ENCODE peak calls at places on chromosomes 2 and 18, in ten cellular contexts. N is germinal center; E is suprapubic skin; T is kidney glomerular epithelial cell; L is AG04450; U is MM.1S; O is HepG2; R is caudate nucleus; Z is NCI-H1105; S is CD4-positive, alpha-beta T cell. C is an unnamed sample.
A peak's percentile ranks its signal among the peaks of the same experiment; 100 is the strongest.

GRCh38 chr18:50814387-50814786 is 5.4 kb downstream of the MRO start:
- DNase-seq in N (peak; percentile 57), E (no peak), T (no peak), L (no peak), U (no peak), O (no peak), R (no peak), Z (no peak), S (no peak), C (no peak)

GRCh38 chr2:186590538-186591441 is 934 bp downstream of the ITGAV start:
- DNase-seq in N (peak; percentile 16), E (no peak), T (peak; percentile 75), L (no peak), U (peak; percentile 36), O (peak; percentile 48), R (peak; percentile 60), Z (peak; percentile 21), S (no peak), C (peak; percentile 51)

GRCh38 chr2:26581266-26581990 is 59.7 kb downstream of the CIB4 start:
- DNase-seq in N (no peak), E (no peak), T (no peak), L (no peak), U (no peak), O (no peak), R (no peak), Z (no peak), S (no peak), C (no peak)

GRCh38 chr2:147515213-147515612 is 329.6 kb upstream of the ACVR2A start:
- DNase-seq in N (no peak), E (no peak), T (no peak), L (no peak), U (no peak), O (no peak), R (no peak), Z (no peak), S (no peak), C (no peak)

GRCh38 chr2:219542931-219543595 is 546 bp downstream of the CHPF start:
- DNase-seq in N (peak; percentile 37), E (no peak), T (peak; percentile 27), L (no peak), U (peak; percentile 45), O (peak; percentile 35), R (no peak), Z (no peak), S (no peak), C (no peak)

GRCh38 chr2:230738391-230738811 is 25.8 kb downstream of the CAB39 start:
- DNase-seq in N (no peak), E (no peak), T (peak; percentile 13), L (no peak), U (no peak), O (peak; percentile 35), R (no peak), Z (no peak), S (no peak), C (no peak)

GRCh38 chr2:219603784-219604183 is 6.1 kb downstream of the STK11IP start:
- DNase-seq in N (peak; percentile 45), E (no peak), T (no peak), L (no peak), U (no peak), O (no peak), R (no peak), Z (no peak), S (no peak), C (no peak)

GRCh38 chr2:185807351-185807750 is 68.7 kb downstream of the FSIP2 start:
- DNase-seq in N (no peak), E (no peak), T (no peak), L (no peak), U (no peak), O (no peak), R (no peak), Z (no peak), S (no peak), C (no peak)

GRCh38 chr2:171268230-171268629 is 107.5 kb upstream of the TLK1 start:
- DNase-seq in N (no peak), E (no peak), T (no peak), L (no peak), U (no peak), O (no peak), R (no peak), Z (no peak), S (no peak), C (no peak)

GRCh38 chr2:74077636-74078035 is 70.1 kb downstream of the BOLA3 start:
- DNase-seq in N (no peak), E (no peak), T (no peak), L (no peak), U (no peak), O (no peak), R (no peak), Z (no peak), S (no peak), C (no peak)

GRCh38 chr2:152694161-152694661 is 23.1 kb downstream of the PRPF40A start:
- DNase-seq in N (no peak), E (no peak), T (peak; percentile 64), L (no peak), U (peak; percentile 84), O (no peak), R (no peak), Z (no peak), S (no peak), C (no peak)

GRCh38 chr2:11987151-11987550 is 240.7 kb downstream of the LPIN1 start:
- DNase-seq in N (no peak), E (no peak), T (no peak), L (no peak), U (no peak), O (no peak), R (no peak), Z (no peak), S (no peak), C (no peak)

GRCh38 chr18:4068552-4069158 is 386.5 kb downstream of the DLGAP1 start:
- DNase-seq in N (peak; percentile 28), E (no peak), T (peak; percentile 31), L (peak; percentile 20), U (peak; percentile 52), O (peak; percentile 34), R (peak; percentile 3), Z (no peak), S (no peak), C (no peak)

GRCh38 chr2:4258563-4258962 is 555.2 kb downstream of the DCDC2C start:
- DNase-seq in N (no peak), E (no peak), T (peak; percentile 55), L (no peak), U (no peak), O (peak; percentile 38), R (no peak), Z (no peak), S (no peak), C (no peak)

GRCh38 chr2:15752552-15753232 is 161.0 kb downstream of the DDX1 start:
- DNase-seq in N (no peak), E (no peak), T (no peak), L (no peak), U (no peak), O (no peak), R (no peak), Z (no peak), S (no peak), C (no peak)

C was measured in C1 segment of cervical spinal cord.